ENCODE peak calls at places on chromosomes 4 and X, in six cellular contexts. R is AG04450; G is central memory CD4-positive, alpha-beta T cell; U is activated T-cell treated with anti-CD3 and anti-CD28 coated beads, Interleukin-2, amount 50 U/mL, for 4 hours; A is hepatocyte; S is iPS-NIHi11. T is an unnamed sample.

GRCh38 chrX:38233891-38234807 is 13.5 kb upstream of the SRPX start:
- DNase-seq in U (no peak), G (no peak), S (peak; percentile 5), A (no peak), R (no peak), T (peak; percentile 70)

GRCh38 chr4:76116821-76117220 is 31.4 kb downstream of the NUP54 start:
- DNase-seq in S (no peak), U (no peak), R (no peak), A (no peak), G (no peak), T (no peak)

GRCh38 chr4:159042097-159042605 is 60.7 kb upstream of the RAPGEF2 start:
- DNase-seq in G (no peak), U (no peak), A (no peak), R (no peak), S (no peak), T (no peak)

GRCh38 chr4:167715176-167715575 is 377.2 kb upstream of the ANXA10 start:
- DNase-seq in U (no peak), A (no peak), R (no peak), G (no peak), S (no peak), T (no peak)

GRCh38 chr4:76090241-76090691 is 15.8 kb downstream of the ART3 start:
- DNase-seq in A (peak; percentile 34), R (peak; percentile 47), S (no peak), G (peak; percentile 19), U (no peak), T (peak; percentile 60)

GRCh38 chrX:46770006-46770816 is 11.3 kb upstream of the SLC9A7 start:
- DNase-seq in R (no peak), G (no peak), S (no peak), U (no peak), A (no peak), T (peak; percentile 27)

GRCh38 chrX:23668335-23668734 is 1.0 kb downstream of the PRDX4 start:
- DNase-seq in S (no peak), U (no peak), R (no peak), A (no peak), G (no peak), T (no peak)

GRCh38 chr4:123319639-123320038 is 77.0 kb upstream of the SPRY1 start:
- DNase-seq in G (no peak), S (no peak), R (no peak), U (no peak), A (no peak), T (no peak)

GRCh38 chrX:102085706-102086105 is 39.8 kb upstream of the TCEAL2 start:
- DNase-seq in A (no peak), U (no peak), G (no peak), R (no peak), S (no peak), T (no peak)

GRCh38 chr4:48766393-48766792 is 13.7 kb downstream of the FRYL start:
- DNase-seq in G (no peak), U (no peak), A (no peak), S (no peak), R (no peak), T (no peak)

GRCh38 chr4:10504510-10504909 is 47.3 kb upstream of the ZNF518B start:
- DNase-seq in G (no peak), S (no peak), U (no peak), A (no peak), R (no peak), T (no peak)

GRCh38 chr4:121041307-121042090 is 30.8 kb downstream of the NDNF start:
- DNase-seq in G (peak; percentile 19), A (no peak), U (no peak), S (no peak), R (no peak), T (no peak)

GRCh38 chrX:100979881-100980607 is 10.5 kb downstream of the ARL13A start:
- DNase-seq in A (no peak), G (no peak), R (no peak), S (no peak), U (no peak), T (no peak)

GRCh38 chr4:78057600-78058560 is 757 bp downstream of the FRAS1 start:
- DNase-seq in U (no peak), A (peak; percentile 69), G (no peak), S (peak; percentile 22), R (no peak), T (no peak)

GRCh38 chr4:1582227-1582626 is 101.9 kb downstream of the FAM53A start:
- DNase-seq in U (no peak), G (no peak), A (no peak), S (peak; percentile 18), R (no peak), T (no peak)

GRCh38 chr4:161222889-161223288 is 940.9 kb downstream of the FSTL5 start:
- DNase-seq in R (no peak), U (no peak), G (no peak), A (no peak), S (no peak), T (no peak)

GRCh38 chrX:107135076-107135964 is 16.7 kb upstream of the RBM41 start:
- DNase-seq in U (no peak), G (no peak), R (peak; percentile 0), S (no peak), A (no peak), T (peak; percentile 31)

GRCh38 chrX:31499120-31499519 is 427.3 kb upstream of the FTHL17 start:
- DNase-seq in A (no peak), U (no peak), G (no peak), R (no peak), S (no peak), T (peak; percentile 92)

GRCh38 chrX:125293792-125294780 is 25.6 kb upstream of the TEX13C start:
- DNase-seq in A (no peak), U (no peak), S (no peak), G (no peak), R (no peak), T (no peak)

GRCh38 chrX:24494544-24495113 is 29.5 kb downstream of the PDK3 start:
- DNase-seq in R (peak; percentile 30), U (no peak), A (peak; percentile 79), S (no peak), G (peak; percentile 19), T (peak; percentile 86)